ENCODE peak calls at places on chromosomes 12 and 14, in eight cellular contexts. X is activated naive CD8-positive, alpha-beta T cell treated with anti-CD3 and anti-CD28 coated beads, Interleukin-2, amount 50 U/mL, for 24 hours; Q is stimulated activated effector memory CD8-positive, alpha-beta T cell treated with anti-CD3 and anti-CD28 coated beads, Interleukin-12 subunit alpha, Interleukin-12 subunit beta, amount 100 ng/mL, for 72 hours; W is left ventricle myocardium superior; S is heart right ventricle; D is T-cell; C is HCT116; E is Right ventricle myocardium superior. I is an unnamed sample.

GRCh38 chr14:65070710-65071033 is 31.6 kb downstream of the MAX start:
- ATAC-seq in E (peak), C (no peak), Q (no peak), D (no peak), W (peak), X (no peak), S (peak), I (no peak)

GRCh38 chr14:76201162-76201561 is 49.4 kb downstream of the GPATCH2L start:
- ATAC-seq in D (no peak), Q (peak), S (no peak), C (no peak), E (no peak), X (peak), W (no peak), I (peak)

GRCh38 chr12:52925717-52926595 is 21.1 kb upstream of the KRT8 start:
- ATAC-seq in X (no peak), Q (no peak), E (peak), W (peak), D (no peak), S (no peak), C (peak), I (no peak)

GRCh38 chr14:75259510-75259855 is 19.1 kb upstream of the FOS start:
- ATAC-seq in E (peak), C (peak), W (peak), S (peak), X (no peak), D (no peak), Q (no peak), I (no peak)

GRCh38 chr14:68564826-68565760 is 227.8 kb downstream of the ZFP36L1 start:
- ATAC-seq in C (peak), E (no peak), Q (peak), D (peak), W (peak), S (peak), X (peak), I (peak)

GRCh38 chr12:47337581-47337980 is 257.8 kb upstream of the AMIGO2 start:
- ATAC-seq in D (no peak), W (no peak), X (no peak), S (no peak), E (no peak), Q (no peak), C (no peak), I (no peak)

GRCh38 chr12:131327521-131328488 is 374.1 kb downstream of the ADGRD1 start:
- ATAC-seq in Q (peak), W (no peak), C (peak), X (peak), D (no peak), S (no peak), E (no peak), I (no peak)

GRCh38 chr12:110750784-110751461 is 8.2 kb upstream of the PPP1CC start:
- ATAC-seq in S (peak), Q (no peak), W (peak), D (no peak), X (no peak), C (no peak), E (no peak), I (no peak)

GRCh38 chr12:91687052-91688017 is 458.3 kb downstream of the BTG1 start:
- ATAC-seq in W (no peak), Q (peak), E (no peak), D (peak), C (peak), S (no peak), X (peak), I (peak)

GRCh38 chr12:131101703-131102492 is 148.2 kb downstream of the ADGRD1 start:
- ATAC-seq in C (no peak), E (no peak), W (no peak), S (no peak), X (no peak), D (no peak), Q (no peak), I (no peak)

GRCh38 chr14:70168401-70168800 is 20.4 kb downstream of the SLC8A3 start:
- ATAC-seq in Q (no peak), D (no peak), X (no peak), C (no peak), W (no peak), S (no peak), E (no peak), I (no peak)

GRCh38 chr14:57420986-57421385 is 30.6 kb downstream of the NAA30 start:
- ATAC-seq in W (no peak), X (no peak), S (no peak), Q (no peak), E (no peak), C (no peak), D (no peak), I (no peak)

I was measured in activated T-helper 17 cell treated with anti-CD3 and anti-CD28 coated beads, Interleukin-2, amount 50 U/mL, for 72 hours.